ENCODE peak calls at places on chromosomes 11 and 22, in eight cellular contexts. One of them, this sample, is unnamed. For H3K27me3 and H3K36me3, the result is how much of the 10 kb centered on the place peaks cover.

GRCh38 chr11:134317103-134317502 is 14.7 kb upstream of the GLB1L2 start:
- DNase-seq in upper lobe of right lung: no peak
- DNase-seq in adrenal gland: no peak
- DNase-seq in esophagus squamous epithelium: no peak
- DNase-seq in hepatocyte: no peak
- DNase-seq in IMR-90: no peak
- DNase-seq in cardiac muscle cell: no peak
- DNase-seq in brain microvascular endothelial cell: no peak
- DNase-seq in this sample: no peak

GRCh38 chr11:134521001-134521400 is 109.0 kb upstream of the B3GAT1 start:
- DNase-seq in upper lobe of right lung: no peak
- DNase-seq in adrenal gland: no peak
- DNase-seq in esophagus squamous epithelium: no peak
- DNase-seq in hepatocyte: no peak
- DNase-seq in IMR-90: no peak
- DNase-seq in cardiac muscle cell: no peak
- DNase-seq in brain microvascular endothelial cell: no peak
- DNase-seq in this sample: no peak

GRCh38 chr22:17097062-17097461 is 12.3 kb downstream of the IL17RA start:
- DNase-seq in upper lobe of right lung: peak
- DNase-seq in adrenal gland: no peak
- DNase-seq in esophagus squamous epithelium: no peak
- DNase-seq in hepatocyte: no peak
- DNase-seq in IMR-90: no peak
- DNase-seq in cardiac muscle cell: no peak
- DNase-seq in brain microvascular endothelial cell: no peak
- DNase-seq in this sample: no peak

GRCh38 chr11:130070109-130070828 is 575 bp downstream of the APLP2 start:
- DNase-seq in upper lobe of right lung: peak
- DNase-seq in adrenal gland: peak
- DNase-seq in esophagus squamous epithelium: no peak
- DNase-seq in hepatocyte: peak
- DNase-seq in IMR-90: peak
- DNase-seq in cardiac muscle cell: peak
- DNase-seq in brain microvascular endothelial cell: no peak
- DNase-seq in this sample: peak

GRCh38 chr22:45228401-45228754 is 12.3 kb downstream of the KIAA0930 start:
- DNase-seq in upper lobe of right lung: no peak
- DNase-seq in adrenal gland: no peak
- DNase-seq in esophagus squamous epithelium: no peak
- DNase-seq in hepatocyte: no peak
- DNase-seq in IMR-90: no peak
- DNase-seq in cardiac muscle cell: no peak
- DNase-seq in brain microvascular endothelial cell: no peak
- DNase-seq in this sample: no peak

GRCh38 chr11:86722041-86722440 is 49.6 kb upstream of the ME3 start:
- DNase-seq in upper lobe of right lung: no peak
- DNase-seq in adrenal gland: no peak
- DNase-seq in esophagus squamous epithelium: no peak
- DNase-seq in hepatocyte: no peak
- DNase-seq in IMR-90: peak
- DNase-seq in cardiac muscle cell: no peak
- DNase-seq in brain microvascular endothelial cell: no peak
- DNase-seq in this sample: no peak

GRCh38 chr11:123100378-123101085 is 38.6 kb upstream of the HSPA8 start:
- DNase-seq in upper lobe of right lung: no peak
- DNase-seq in adrenal gland: peak
- DNase-seq in esophagus squamous epithelium: no peak
- DNase-seq in hepatocyte: no peak
- DNase-seq in IMR-90: no peak
- DNase-seq in cardiac muscle cell: no peak
- DNase-seq in brain microvascular endothelial cell: no peak
- DNase-seq in this sample: peak

GRCh38 chr11:65498977-65499712 is at the start of gene MALAT1:
- DNase-seq in upper lobe of right lung: peak
- DNase-seq in adrenal gland: peak
- DNase-seq in esophagus squamous epithelium: peak
- DNase-seq in hepatocyte: peak
- DNase-seq in IMR-90: peak
- DNase-seq in cardiac muscle cell: peak
- DNase-seq in brain microvascular endothelial cell: peak
- DNase-seq in this sample: peak

GRCh38 chr11:29161216-29161615 is 855.6 kb downstream of the KCNA4 start:
- DNase-seq in upper lobe of right lung: no peak
- DNase-seq in adrenal gland: no peak
- DNase-seq in esophagus squamous epithelium: no peak
- DNase-seq in hepatocyte: no peak
- DNase-seq in IMR-90: peak
- DNase-seq in cardiac muscle cell: no peak
- DNase-seq in brain microvascular endothelial cell: no peak
- DNase-seq in this sample: peak

GRCh38 chr22:42432020-42432596 is at the start of gene NFAM1:
- DNase-seq in upper lobe of right lung: peak
- DNase-seq in adrenal gland: peak
- DNase-seq in esophagus squamous epithelium: no peak
- DNase-seq in hepatocyte: no peak
- DNase-seq in IMR-90: no peak
- DNase-seq in cardiac muscle cell: no peak
- DNase-seq in brain microvascular endothelial cell: no peak
- DNase-seq in this sample: no peak

GRCh38 chr11:115670538-115671200 is 166.5 kb upstream of the CADM1 start:
- DNase-seq in upper lobe of right lung: no peak
- DNase-seq in adrenal gland: no peak
- DNase-seq in esophagus squamous epithelium: no peak
- DNase-seq in hepatocyte: no peak
- DNase-seq in IMR-90: no peak
- DNase-seq in cardiac muscle cell: no peak
- DNase-seq in brain microvascular endothelial cell: no peak
- DNase-seq in this sample: no peak

GRCh38 chr11:125955856-125956255 is 10.0 kb downstream of the VSIG10L2 start:
- DNase-seq in upper lobe of right lung: no peak
- DNase-seq in adrenal gland: no peak
- DNase-seq in esophagus squamous epithelium: no peak
- DNase-seq in hepatocyte: no peak
- DNase-seq in IMR-90: no peak
- DNase-seq in cardiac muscle cell: no peak
- DNase-seq in brain microvascular endothelial cell: no peak
- DNase-seq in this sample: no peak

GRCh38 chr11:71431271-71431670 is 16.9 kb downstream of the DHCR7 start:
- DNase-seq in upper lobe of right lung: peak
- DNase-seq in adrenal gland: no peak
- DNase-seq in esophagus squamous epithelium: no peak
- DNase-seq in hepatocyte: no peak
- DNase-seq in IMR-90: no peak
- DNase-seq in cardiac muscle cell: no peak
- DNase-seq in brain microvascular endothelial cell: no peak
- DNase-seq in this sample: no peak

GRCh38 chr11:72091292-72091691 is 10.6 kb downstream of the LRRC51 start:
- DNase-seq in upper lobe of right lung: peak
- DNase-seq in adrenal gland: peak
- DNase-seq in esophagus squamous epithelium: no peak
- DNase-seq in hepatocyte: peak
- DNase-seq in IMR-90: peak
- DNase-seq in cardiac muscle cell: peak
- DNase-seq in brain microvascular endothelial cell: peak
- DNase-seq in this sample: peak

DNA sequence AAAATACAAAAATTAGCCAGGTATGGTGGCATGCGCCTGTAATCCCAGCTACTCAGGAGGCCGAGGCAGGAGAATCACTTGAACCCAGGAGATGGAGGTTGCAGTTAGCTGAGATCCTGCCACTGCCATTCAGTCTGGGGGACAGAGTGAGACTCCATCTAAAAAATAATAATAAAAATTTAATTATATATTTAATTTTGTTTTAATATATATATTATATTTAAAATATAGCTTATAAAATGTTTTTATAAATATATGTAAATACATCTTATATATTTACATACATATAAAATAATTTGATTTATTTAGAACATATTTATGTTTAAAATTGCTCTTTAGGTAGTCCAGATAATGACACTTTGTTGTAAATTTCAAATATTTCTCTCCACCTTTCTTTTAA is 82.9 kb downstream of the SPON1 start:
- DNase-seq in upper lobe of right lung: no peak
- DNase-seq in adrenal gland: no peak
- DNase-seq in esophagus squamous epithelium: no peak
- DNase-seq in hepatocyte: no peak
- DNase-seq in IMR-90: no peak
- DNase-seq in cardiac muscle cell: no peak
- DNase-seq in brain microvascular endothelial cell: no peak
- DNase-seq in this sample: no peak
- H3K27me3 ChIP-seq in upper lobe of right lung: under half
- H3K27me3 ChIP-seq in adrenal gland: under half
- H3K27me3 ChIP-seq in esophagus squamous epithelium: under half
- H3K27me3 ChIP-seq in hepatocyte: under half
- H3K27me3 ChIP-seq in IMR-90: under half
- H3K27me3 ChIP-seq in cardiac muscle cell: under half
- H3K27me3 ChIP-seq in brain microvascular endothelial cell: under half
- H3K27me3 ChIP-seq in this sample: under half

GRCh38 chr11:2826679-2827056 is 58.9 kb downstream of the CDKN1C start:
- DNase-seq in upper lobe of right lung: no peak
- DNase-seq in adrenal gland: no peak
- DNase-seq in esophagus squamous epithelium: no peak
- DNase-seq in hepatocyte: no peak
- DNase-seq in IMR-90: no peak
- DNase-seq in cardiac muscle cell: no peak
- DNase-seq in brain microvascular endothelial cell: no peak
- DNase-seq in this sample: no peak

GRCh38 chr11:2825886-2826678 is 59.5 kb downstream of the CDKN1C start:
- DNase-seq in upper lobe of right lung: peak
- DNase-seq in adrenal gland: peak
- DNase-seq in esophagus squamous epithelium: no peak
- DNase-seq in hepatocyte: peak
- DNase-seq in IMR-90: peak
- DNase-seq in cardiac muscle cell: no peak
- DNase-seq in brain microvascular endothelial cell: peak
- DNase-seq in this sample: peak

GRCh38 chr11:2827256-2827655 is 58.3 kb downstream of the CDKN1C start:
- DNase-seq in upper lobe of right lung: no peak
- DNase-seq in adrenal gland: no peak
- DNase-seq in esophagus squamous epithelium: no peak
- DNase-seq in hepatocyte: no peak
- DNase-seq in IMR-90: peak
- DNase-seq in cardiac muscle cell: no peak
- DNase-seq in brain microvascular endothelial cell: peak
- DNase-seq in this sample: no peak

GRCh38 chr11:2828585-2829330 is 56.8 kb downstream of the CDKN1C start:
- DNase-seq in upper lobe of right lung: no peak
- DNase-seq in adrenal gland: no peak
- DNase-seq in esophagus squamous epithelium: no peak
- DNase-seq in hepatocyte: no peak
- DNase-seq in IMR-90: no peak
- DNase-seq in cardiac muscle cell: no peak
- DNase-seq in brain microvascular endothelial cell: no peak
- DNase-seq in this sample: no peak

GRCh38 chr11:2827792-2828191 is 57.8 kb downstream of the CDKN1C start:
- DNase-seq in upper lobe of right lung: peak
- DNase-seq in adrenal gland: no peak
- DNase-seq in esophagus squamous epithelium: no peak
- DNase-seq in hepatocyte: no peak
- DNase-seq in IMR-90: no peak
- DNase-seq in cardiac muscle cell: no peak
- DNase-seq in brain microvascular endothelial cell: no peak
- DNase-seq in this sample: no peak
- H3K36me3 ChIP-seq in upper lobe of right lung: under half
- H3K36me3 ChIP-seq in adrenal gland: under half
- H3K36me3 ChIP-seq in esophagus squamous epithelium: under half
- H3K36me3 ChIP-seq in hepatocyte: under half
- H3K36me3 ChIP-seq in IMR-90: under half
- H3K36me3 ChIP-seq in cardiac muscle cell: under half
- H3K36me3 ChIP-seq in brain microvascular endothelial cell: under half
- H3K36me3 ChIP-seq in this sample: under half

DNA sequence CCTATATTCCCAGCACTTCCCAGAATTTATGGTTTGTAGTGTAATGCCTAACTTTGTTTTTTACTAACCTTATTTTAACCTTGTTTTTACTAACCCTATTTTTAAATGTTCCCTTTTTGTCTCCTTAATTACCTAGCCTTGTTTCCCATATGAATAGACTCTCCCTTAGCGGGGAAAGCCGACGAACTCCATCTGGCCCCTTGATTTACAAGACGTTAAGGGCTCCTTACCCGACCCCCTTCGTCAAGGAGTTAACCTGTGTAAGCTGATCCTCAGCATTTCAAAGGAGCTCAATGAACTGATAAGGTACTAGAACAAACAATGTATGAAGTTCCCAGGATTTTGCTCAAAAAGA is 17.1 kb downstream of the APOBEC3H start:
- DNase-seq in upper lobe of right lung: no peak
- DNase-seq in adrenal gland: no peak
- DNase-seq in esophagus squamous epithelium: no peak
- DNase-seq in hepatocyte: no peak
- DNase-seq in IMR-90: no peak
- DNase-seq in cardiac muscle cell: no peak
- DNase-seq in brain microvascular endothelial cell: no peak
- DNase-seq in this sample: no peak
- H3K4me3 ChIP-seq in upper lobe of right lung: no peak
- H3K4me3 ChIP-seq in adrenal gland: no peak
- H3K4me3 ChIP-seq in esophagus squamous epithelium: no peak
- H3K4me3 ChIP-seq in hepatocyte: no peak
- H3K4me3 ChIP-seq in IMR-90: no peak
- H3K4me3 ChIP-seq in cardiac muscle cell: no peak
- H3K4me3 ChIP-seq in brain microvascular endothelial cell: no peak
- H3K4me3 ChIP-seq in this sample: no peak

GRCh38 chr11:1815311-1815710 is 19.5 kb upstream of the SYT8 start:
- DNase-seq in upper lobe of right lung: no peak
- DNase-seq in adrenal gland: no peak
- DNase-seq in esophagus squamous epithelium: no peak
- DNase-seq in hepatocyte: no peak
- DNase-seq in IMR-90: no peak
- DNase-seq in cardiac muscle cell: no peak
- DNase-seq in brain microvascular endothelial cell: no peak
- DNase-seq in this sample: no peak

GRCh38 chr11:1817000-1817399 is 17.8 kb upstream of the SYT8 start:
- DNase-seq in upper lobe of right lung: no peak
- DNase-seq in adrenal gland: no peak
- DNase-seq in esophagus squamous epithelium: no peak
- DNase-seq in hepatocyte: no peak
- DNase-seq in IMR-90: no peak
- DNase-seq in cardiac muscle cell: no peak
- DNase-seq in brain microvascular endothelial cell: no peak
- DNase-seq in this sample: no peak

GRCh38 chr11:1812801-1813200 is 22.0 kb upstream of the SYT8 start:
- DNase-seq in upper lobe of right lung: no peak
- DNase-seq in adrenal gland: no peak
- DNase-seq in esophagus squamous epithelium: no peak
- DNase-seq in hepatocyte: no peak
- DNase-seq in IMR-90: no peak
- DNase-seq in cardiac muscle cell: no peak
- DNase-seq in brain microvascular endothelial cell: no peak
- DNase-seq in this sample: no peak

GRCh38 chr11:1815751-1816150 is 19.0 kb upstream of the SYT8 start:
- DNase-seq in upper lobe of right lung: no peak
- DNase-seq in adrenal gland: no peak
- DNase-seq in esophagus squamous epithelium: no peak
- DNase-seq in hepatocyte: no peak
- DNase-seq in IMR-90: no peak
- DNase-seq in cardiac muscle cell: no peak
- DNase-seq in brain microvascular endothelial cell: no peak
- DNase-seq in this sample: no peak

DNA sequence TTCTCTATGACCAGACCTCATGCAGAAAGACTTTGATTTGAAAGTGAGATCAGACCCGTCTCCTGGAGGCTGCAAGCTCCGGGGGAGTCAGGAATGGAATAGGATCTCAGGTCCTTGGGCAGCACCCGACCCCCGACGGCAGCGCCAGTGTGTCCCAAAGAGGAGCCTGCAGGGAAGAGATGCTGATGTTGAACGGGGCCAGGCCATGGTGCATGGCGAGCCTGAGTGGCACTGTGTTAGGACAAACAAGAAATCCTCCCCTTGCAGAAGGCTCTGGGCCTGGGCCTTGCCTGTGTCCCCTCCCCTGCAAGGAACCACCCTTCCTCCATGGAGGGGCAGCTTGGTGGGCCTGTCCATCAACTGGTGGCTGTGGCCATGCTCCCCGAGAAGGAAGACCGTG is 20.1 kb upstream of the SYT8 start:
- DNase-seq in upper lobe of right lung: no peak
- DNase-seq in adrenal gland: no peak
- DNase-seq in esophagus squamous epithelium: no peak
- DNase-seq in hepatocyte: no peak
- DNase-seq in IMR-90: no peak
- DNase-seq in cardiac muscle cell: no peak
- DNase-seq in brain microvascular endothelial cell: no peak
- DNase-seq in this sample: no peak
- H3K27me3 ChIP-seq in upper lobe of right lung: under half
- H3K27me3 ChIP-seq in adrenal gland: under half
- H3K27me3 ChIP-seq in esophagus squamous epithelium: under half
- H3K27me3 ChIP-seq in hepatocyte: under half
- H3K27me3 ChIP-seq in IMR-90: under half
- H3K27me3 ChIP-seq in cardiac muscle cell: under half
- H3K27me3 ChIP-seq in brain microvascular endothelial cell: under half
- H3K27me3 ChIP-seq in this sample: under half